ENCODE peak calls at places on chromosomes 3 and 15, in nine cellular contexts. I is C1 segment of cervical spinal cord; Y is naive B cell; K is posterior cingulate gyrus; Q is fibroblast of gingiva; L is naive thymus-derived CD4-positive, alpha-beta T cell; G is G401; U is NCI-H2107; A is GM12865. N is an unnamed sample.

GRCh38 chr15:73005032-73005431 is 47.2 kb upstream of the NEO1 start:
- DNase-seq in I (no peak), Y (no peak), K (no peak), Q (no peak), L (no peak), G (no peak), U (no peak), A (no peak), N (no peak)

GRCh38 chr3:197562398-197563251 is 6.9 kb upstream of the BDH1 start:
- DNase-seq in I (no peak), Y (no peak), K (no peak), Q (no peak), L (no peak), G (no peak), U (no peak), A (peak; percentile 67), N (no peak)

GRCh38 chr3:111548756-111549155 is 6.8 kb downstream of the CD96 start:
- DNase-seq in I (no peak), Y (no peak), K (no peak), Q (no peak), L (no peak), G (no peak), U (no peak), A (no peak), N (no peak)

GRCh38 chr3:183825380-183826161 is at the start of gene MAP6D1:
- DNase-seq in I (peak; percentile 83), Y (peak; percentile 33), K (peak; percentile 70), Q (peak; percentile 34), L (peak; percentile 33), G (peak; percentile 69), U (peak; percentile 77), A (peak; percentile 53), N (peak; percentile 27)

GRCh38 chr3:156216216-156216615 is 95.8 kb downstream of the KCNAB1 start:
- DNase-seq in I (no peak), Y (no peak), K (no peak), Q (no peak), L (no peak), G (peak; percentile 44), U (no peak), A (no peak), N (no peak)

GRCh38 chr15:26722621-26723160 is 50.2 kb downstream of the GABRB3 start:
- DNase-seq in I (no peak), Y (no peak), K (no peak), Q (no peak), L (no peak), G (no peak), U (no peak), A (no peak), N (no peak)

GRCh38 chr3:127043041-127043641 is 60.2 kb downstream of the PLXNA1 start:
- DNase-seq in I (no peak), Y (no peak), K (no peak), Q (no peak), L (no peak), G (no peak), U (no peak), A (peak; percentile 24), N (no peak)

GRCh38 chr3:33439421-33440327 is 531 bp downstream of the UBP1 start:
- DNase-seq in I (peak; percentile 76), Y (no peak), K (peak; percentile 19), Q (peak; percentile 9), L (peak; percentile 24), G (no peak), U (no peak), A (peak; percentile 63), N (peak; percentile 45)

GRCh38 chr15:66720206-66721010 is 18.4 kb downstream of the SMAD6 start:
- DNase-seq in I (no peak), Y (no peak), K (no peak), Q (peak; percentile 91), L (no peak), G (no peak), U (no peak), A (no peak), N (no peak)

GRCh38 chr15:36050899-36051298 is 504.9 kb upstream of the DPH6 start:
- DNase-seq in I (no peak), Y (no peak), K (no peak), Q (no peak), L (no peak), G (no peak), U (no peak), A (no peak), N (no peak)

GRCh38 chr15:33988384-33988783 is 20.1 kb downstream of the CHRM5 start:
- DNase-seq in I (no peak), Y (no peak), K (no peak), Q (no peak), L (no peak), G (no peak), U (no peak), A (peak; percentile 15), N (no peak)

GRCh38 chr3:197367081-197367780 is 68.8 kb upstream of the DLG1 start:
- DNase-seq in I (no peak), Y (no peak), K (no peak), Q (no peak), L (no peak), G (peak; percentile 4), U (peak; percentile 94), A (no peak), N (no peak)

GRCh38 chr15:29123171-29123570 is 146.5 kb downstream of the NSMCE3 start:
- DNase-seq in I (no peak), Y (no peak), K (no peak), Q (no peak), L (no peak), G (no peak), U (no peak), A (no peak), N (no peak)

N was measured in effector memory CD8-positive, alpha-beta T cell.